ENCODE peak calls at places on chromosomes 1 and 21, in four cellular contexts. M, S, V and A are unnamed samples.
A peak's percentile ranks its signal among the peaks of the same experiment; 100 is the strongest.

GRCh38 chr21:18899261-18899660 is 495.7 kb upstream of the TMPRSS15 start:
- DNase-seq in M (no peak), S (no peak), V (no peak), A (no peak)

GRCh38 chr1:54800899-54801759 is at the start of gene TTC22:
- DNase-seq in M (peak; percentile 57), S (no peak), V (peak; percentile 89), A (peak; percentile 91)

GRCh38 chr1:54507471-54507870 is 40.6 kb upstream of the ACOT11 start:
- DNase-seq in M (no peak), S (no peak), V (no peak), A (no peak)

GRCh38 chr21:43297411-43297981 is 128.7 kb downstream of the CRYAA start:
- DNase-seq in M (peak; percentile 28), S (no peak), V (no peak), A (no peak)

GRCh38 chr1:73635021-73635420 is 563.0 kb downstream of the LRRIQ3 start:
- DNase-seq in M (no peak), S (no peak), V (no peak), A (peak; percentile 4)

GRCh38 chr21:19261731-19262367 is 858.3 kb upstream of the TMPRSS15 start:
- DNase-seq in M (no peak), S (no peak), V (no peak), A (no peak)

GRCh38 chr1:209486861-209487260 is 96.7 kb upstream of the CAMK1G start:
- DNase-seq in M (no peak), S (no peak), V (no peak), A (no peak)

GRCh38 chr1:216456682-216457081 is 33.4 kb upstream of the USH2A start:
- DNase-seq in M (no peak), S (no peak), V (no peak), A (no peak)

GRCh38 chr1:157969693-157970485 is 23.6 kb upstream of the KIRREL1 start:
- DNase-seq in M (no peak), S (peak; percentile 44), V (peak; percentile 76), A (no peak)

GRCh38 chr1:67696708-67697107 is 11.7 kb downstream of the GADD45A start:
- DNase-seq in M (no peak), S (no peak), V (no peak), A (no peak)

GRCh38 chr1:168439451-168440375 is 104.1 kb downstream of the XCL2 start:
- DNase-seq in M (peak; percentile 68), S (peak; percentile 89), V (peak; percentile 83), A (peak; percentile 91)

GRCh38 chr1:193514397-193514796 is 328.0 kb upstream of the B3GALT2 start:
- DNase-seq in M (no peak), S (no peak), V (no peak), A (no peak)

DNA sequence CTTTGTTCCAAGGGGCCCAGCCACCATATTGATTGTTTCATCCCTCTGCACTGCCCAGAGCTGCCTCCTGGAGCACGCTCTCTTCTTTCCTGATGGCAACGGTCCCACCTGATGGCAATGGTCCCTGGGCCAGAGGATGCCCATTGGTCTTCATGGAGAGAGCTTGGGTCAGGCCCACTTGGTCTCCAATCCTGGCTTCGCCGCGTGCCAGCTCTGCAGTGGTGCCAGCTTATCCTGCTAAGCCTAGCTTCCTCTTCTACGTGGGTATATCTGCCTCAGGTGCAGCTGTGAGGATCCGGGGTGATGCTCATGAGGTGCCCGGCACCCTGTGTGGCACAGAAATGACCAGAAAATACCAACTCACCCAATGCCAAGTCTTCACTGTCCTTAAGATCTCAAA is 437.4 kb downstream of the CAMTA1 start:
- DNase-seq in M (no peak), S (no peak), V (no peak), A (peak; percentile 21)
- H3K4me1 ChIP-seq in M (no peaks in the 10 kb centered on the region), S (no peaks in the 10 kb centered on the region), V (no peaks in the 10 kb centered on the region), A (no peaks in the 10 kb centered on the region)

DNA sequence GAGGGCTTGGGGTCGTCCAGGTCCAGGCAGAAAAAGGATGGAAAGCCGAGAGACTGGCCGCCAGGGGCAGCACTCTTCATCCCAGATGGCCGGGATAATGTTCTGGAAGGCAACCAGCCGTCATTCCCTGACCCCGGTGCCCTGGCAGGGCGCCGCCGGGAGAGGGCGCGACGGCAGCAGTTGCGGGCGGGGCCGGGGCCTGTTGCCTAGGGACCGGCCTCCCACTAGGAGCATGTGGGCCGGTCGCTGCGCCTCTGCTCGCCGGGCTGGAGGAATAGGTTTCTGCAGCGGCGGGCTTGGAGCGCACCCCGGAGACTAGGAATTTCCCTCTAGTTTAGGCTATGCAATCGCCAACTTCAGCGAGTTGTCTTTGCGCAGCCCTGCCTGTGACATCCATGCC is 11.0 kb downstream of the DMRTB1 start:
- DNase-seq in M (peak; percentile 80), S (no peak), V (peak; percentile 72), A (peak; percentile 66)
- TF ChIP-seq CTCF in M (no peak), S (no peak), V (peak; percentile 36), A (peak; percentile 49)

GRCh38 chr1:2805801-2806430 is 4.4 kb upstream of the TTC34 start:
- DNase-seq in M (no peak), S (no peak), V (no peak), A (no peak)

GRCh38 chr1:2808831-2809605 is 7.5 kb upstream of the TTC34 start:
- DNase-seq in M (no peak), S (no peak), V (no peak), A (no peak)

GRCh38 chr1:2807678-2808385 is 6.3 kb upstream of the TTC34 start:
- DNase-seq in M (no peak), S (no peak), V (no peak), A (no peak)

GRCh38 chr1:2808386-2808705 is 6.9 kb upstream of the TTC34 start:
- DNase-seq in M (no peak), S (no peak), V (no peak), A (no peak)

GRCh38 chr1:2807036-2807435 is 5.5 kb upstream of the TTC34 start:
- DNase-seq in M (no peak), S (no peak), V (no peak), A (no peak)
- H3K9me3 ChIP-seq in M (peaks cover under 1% of the 10 kb centered on the region), S (no peaks in the 10 kb centered on the region), V (no peaks in the 10 kb centered on the region), A (no peaks in the 10 kb centered on the region)

GRCh38 chr1:43866201-43866600 is 67.4 kb upstream of the ARTN start:
- DNase-seq in M (no peak), S (no peak), V (no peak), A (no peak)

GRCh38 chr1:43867946-43868740 is 65.5 kb upstream of the ARTN start:
- DNase-seq in M (no peak), S (no peak), V (no peak), A (no peak)

GRCh38 chr1:43870306-43870705 is 63.3 kb upstream of the ARTN start:
- DNase-seq in M (no peak), S (no peak), V (no peak), A (no peak)

GRCh38 chr1:43872280-43872679 is 61.3 kb upstream of the ARTN start:
- DNase-seq in M (no peak), S (no peak), V (no peak), A (no peak)

DNA sequence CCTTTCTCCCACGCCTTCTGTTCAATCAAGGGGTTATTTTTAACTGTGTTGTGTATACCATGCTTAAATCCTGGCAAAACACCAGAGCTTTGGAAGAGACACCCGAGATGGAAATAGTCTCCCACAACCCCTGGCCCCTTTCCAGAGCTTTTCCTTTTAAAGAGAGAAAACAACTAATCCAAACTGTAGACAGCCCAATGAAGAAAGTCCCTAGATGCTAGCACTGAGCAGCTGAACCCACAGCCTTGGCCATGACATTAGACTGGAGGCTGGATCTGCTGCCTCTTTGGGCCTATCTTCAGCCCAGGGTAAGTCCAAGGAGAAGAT is 64.9 kb upstream of the ARTN start:
- DNase-seq in M (no peak), S (no peak), V (no peak), A (no peak)
- H3K4me1 ChIP-seq in M (peaks cover 15% of the 10 kb centered on the region), S (no peaks in the 10 kb centered on the region), V (no peaks in the 10 kb centered on the region), A (no peaks in the 10 kb centered on the region)

DNA sequence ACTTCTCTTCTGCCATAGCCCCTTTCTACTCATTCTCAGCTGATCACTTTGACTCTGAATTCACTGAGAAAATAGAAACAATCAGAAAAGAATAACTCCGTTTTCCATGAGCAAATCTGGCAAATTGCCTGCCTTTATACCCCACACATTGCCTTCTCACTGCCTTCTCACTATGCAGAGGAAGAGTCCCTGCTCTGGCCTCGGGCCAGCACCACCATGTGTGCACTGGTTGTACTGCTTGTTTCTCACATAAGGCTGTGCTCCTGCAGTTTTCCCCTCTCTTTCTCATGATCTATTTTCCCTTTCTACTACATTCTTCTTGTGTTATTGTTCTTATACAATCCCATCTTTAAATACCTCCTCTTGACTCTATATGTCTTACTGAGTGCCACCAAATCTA is 2.3 kb upstream of the HMGCS2 start:
- DNase-seq in M (no peak), S (no peak), V (peak; percentile 48), A (peak; percentile 67)
- TF ChIP-seq CTCF in M (no peak), S (no peak), V (no peak), A (no peak)

GRCh38 chr1:2962946-2963345 is 58.3 kb upstream of the ACTRT2 start:
- DNase-seq in M (peak; percentile 17), S (no peak), V (no peak), A (no peak)

GRCh38 chr1:2961081-2961480 is 60.2 kb upstream of the ACTRT2 start:
- DNase-seq in M (peak; percentile 13), S (no peak), V (no peak), A (peak; percentile 17)

GRCh38 chr1:2962541-2962940 is 58.7 kb upstream of the ACTRT2 start:
- DNase-seq in M (no peak), S (no peak), V (no peak), A (no peak)

GRCh38 chr1:2962061-2962460 is 59.2 kb upstream of the ACTRT2 start:
- DNase-seq in M (no peak), S (no peak), V (no peak), A (no peak)

GRCh38 chr1:2961661-2962060 is 59.6 kb upstream of the ACTRT2 start:
- DNase-seq in M (peak; percentile 18), S (no peak), V (no peak), A (no peak)
- H3K9me3 ChIP-seq in M (no peaks in the 10 kb centered on the region), S (peaks cover 5% of the 10 kb centered on the region), V (no peaks in the 10 kb centered on the region), A (peaks cover 14% of the 10 kb centered on the region)

GRCh38 chr1:8473892-8474300 is 156.0 kb downstream of the SLC45A1 start:
- DNase-seq in M (no peak), S (no peak), V (no peak), A (no peak)

GRCh38 chr1:8477983-8478362 is 160.1 kb downstream of the SLC45A1 start:
- DNase-seq in M (no peak), S (no peak), V (no peak), A (no peak)

GRCh38 chr1:8477199-8477982 is 159.5 kb downstream of the SLC45A1 start:
- DNase-seq in M (no peak), S (no peak), V (no peak), A (no peak)

GRCh38 chr1:8474369-8474768 is 156.5 kb downstream of the SLC45A1 start:
- DNase-seq in M (no peak), S (no peak), V (no peak), A (no peak)

GRCh38 chr1:8476021-8476420 is 158.1 kb downstream of the SLC45A1 start:
- DNase-seq in M (no peak), S (no peak), V (no peak), A (no peak)
- H3K4me1 ChIP-seq in M (peaks cover 2% of the 10 kb centered on the region), S (peaks cover 3% of the 10 kb centered on the region), V (no peaks in the 10 kb centered on the region), A (no peaks in the 10 kb centered on the region)